ENCODE peak calls at places on chromosomes 5 and 9, in six cellular contexts. One of them, this sample, is unnamed.

GRCh38 chr5:141692919-141693848 is 11.2 kb upstream of the ARAP3 start:
- DNase-seq in stimulated activated CD4-positive, alpha-beta T cell treated with anti-CD3 and anti-CD28 coated beads, Interleukin-4, amount 100 ng/mL, for 1 hour: peak
- DNase-seq in aorta: no peak
- DNase-seq in HT-29: peak
- DNase-seq in activated CD4-positive, alpha-beta T cell treated with anti-CD3 and anti-CD28 coated beads, Interleukin-2, amount 50 U/mL, for 48 hours: peak
- DNase-seq in mucosa of descending colon: peak
- DNase-seq in this sample: no peak

GRCh38 chr9:75265525-75265972 is 177.2 kb downstream of the OSTF1 start:
- DNase-seq in stimulated activated CD4-positive, alpha-beta T cell treated with anti-CD3 and anti-CD28 coated beads, Interleukin-4, amount 100 ng/mL, for 1 hour: peak
- DNase-seq in aorta: no peak
- DNase-seq in HT-29: peak
- DNase-seq in activated CD4-positive, alpha-beta T cell treated with anti-CD3 and anti-CD28 coated beads, Interleukin-2, amount 50 U/mL, for 48 hours: peak
- DNase-seq in mucosa of descending colon: no peak
- DNase-seq in this sample: no peak

GRCh38 chr9:88530051-88530450 is 4.9 kb upstream of the NXNL2 start:
- DNase-seq in stimulated activated CD4-positive, alpha-beta T cell treated with anti-CD3 and anti-CD28 coated beads, Interleukin-4, amount 100 ng/mL, for 1 hour: no peak
- DNase-seq in aorta: no peak
- DNase-seq in HT-29: no peak
- DNase-seq in activated CD4-positive, alpha-beta T cell treated with anti-CD3 and anti-CD28 coated beads, Interleukin-2, amount 50 U/mL, for 48 hours: no peak
- DNase-seq in mucosa of descending colon: no peak
- DNase-seq in this sample: peak

GRCh38 chr5:87137280-87137679 is 130.4 kb upstream of the RASA1 start:
- DNase-seq in stimulated activated CD4-positive, alpha-beta T cell treated with anti-CD3 and anti-CD28 coated beads, Interleukin-4, amount 100 ng/mL, for 1 hour: no peak
- DNase-seq in aorta: peak
- DNase-seq in HT-29: no peak
- DNase-seq in activated CD4-positive, alpha-beta T cell treated with anti-CD3 and anti-CD28 coated beads, Interleukin-2, amount 50 U/mL, for 48 hours: no peak
- DNase-seq in mucosa of descending colon: no peak
- DNase-seq in this sample: no peak

GRCh38 chr5:133063965-133064364 is 12.2 kb downstream of the HSPA4 start:
- DNase-seq in stimulated activated CD4-positive, alpha-beta T cell treated with anti-CD3 and anti-CD28 coated beads, Interleukin-4, amount 100 ng/mL, for 1 hour: no peak
- DNase-seq in aorta: no peak
- DNase-seq in HT-29: no peak
- DNase-seq in activated CD4-positive, alpha-beta T cell treated with anti-CD3 and anti-CD28 coated beads, Interleukin-2, amount 50 U/mL, for 48 hours: no peak
- DNase-seq in mucosa of descending colon: no peak
- DNase-seq in this sample: no peak

GRCh38 chr5:145295236-145295635 is 539.9 kb downstream of the PRELID2 start:
- DNase-seq in stimulated activated CD4-positive, alpha-beta T cell treated with anti-CD3 and anti-CD28 coated beads, Interleukin-4, amount 100 ng/mL, for 1 hour: no peak
- DNase-seq in aorta: no peak
- DNase-seq in HT-29: no peak
- DNase-seq in activated CD4-positive, alpha-beta T cell treated with anti-CD3 and anti-CD28 coated beads, Interleukin-2, amount 50 U/mL, for 48 hours: no peak
- DNase-seq in mucosa of descending colon: no peak
- DNase-seq in this sample: no peak

GRCh38 chr5:133939668-133940067 is 28.8 kb downstream of the C5orf15 start:
- DNase-seq in stimulated activated CD4-positive, alpha-beta T cell treated with anti-CD3 and anti-CD28 coated beads, Interleukin-4, amount 100 ng/mL, for 1 hour: no peak
- DNase-seq in aorta: no peak
- DNase-seq in HT-29: no peak
- DNase-seq in activated CD4-positive, alpha-beta T cell treated with anti-CD3 and anti-CD28 coated beads, Interleukin-2, amount 50 U/mL, for 48 hours: no peak
- DNase-seq in mucosa of descending colon: no peak
- DNase-seq in this sample: no peak

GRCh38 chr5:103305829-103306228 is 47.3 kb downstream of the MACIR start:
- DNase-seq in stimulated activated CD4-positive, alpha-beta T cell treated with anti-CD3 and anti-CD28 coated beads, Interleukin-4, amount 100 ng/mL, for 1 hour: no peak
- DNase-seq in aorta: no peak
- DNase-seq in HT-29: no peak
- DNase-seq in activated CD4-positive, alpha-beta T cell treated with anti-CD3 and anti-CD28 coated beads, Interleukin-2, amount 50 U/mL, for 48 hours: no peak
- DNase-seq in mucosa of descending colon: no peak
- DNase-seq in this sample: no peak

GRCh38 chr9:613771-614347 is 227.6 kb upstream of the DMRT1 start:
- DNase-seq in stimulated activated CD4-positive, alpha-beta T cell treated with anti-CD3 and anti-CD28 coated beads, Interleukin-4, amount 100 ng/mL, for 1 hour: peak
- DNase-seq in aorta: peak
- DNase-seq in HT-29: peak
- DNase-seq in activated CD4-positive, alpha-beta T cell treated with anti-CD3 and anti-CD28 coated beads, Interleukin-2, amount 50 U/mL, for 48 hours: peak
- DNase-seq in mucosa of descending colon: peak
- DNase-seq in this sample: peak

GRCh38 chr9:93096131-93096802 is at the start of gene CARD19:
- DNase-seq in stimulated activated CD4-positive, alpha-beta T cell treated with anti-CD3 and anti-CD28 coated beads, Interleukin-4, amount 100 ng/mL, for 1 hour: peak
- DNase-seq in aorta: peak
- DNase-seq in HT-29: peak
- DNase-seq in activated CD4-positive, alpha-beta T cell treated with anti-CD3 and anti-CD28 coated beads, Interleukin-2, amount 50 U/mL, for 48 hours: peak
- DNase-seq in mucosa of descending colon: peak
- DNase-seq in this sample: no peak

GRCh38 chr9:114174876-114175771 is 19.8 kb downstream of the COL27A1 start:
- DNase-seq in stimulated activated CD4-positive, alpha-beta T cell treated with anti-CD3 and anti-CD28 coated beads, Interleukin-4, amount 100 ng/mL, for 1 hour: no peak
- DNase-seq in aorta: peak
- DNase-seq in HT-29: no peak
- DNase-seq in activated CD4-positive, alpha-beta T cell treated with anti-CD3 and anti-CD28 coated beads, Interleukin-2, amount 50 U/mL, for 48 hours: no peak
- DNase-seq in mucosa of descending colon: no peak
- DNase-seq in this sample: no peak

GRCh38 chr9:18238254-18238653 is 235.7 kb upstream of the ADAMTSL1 start:
- DNase-seq in stimulated activated CD4-positive, alpha-beta T cell treated with anti-CD3 and anti-CD28 coated beads, Interleukin-4, amount 100 ng/mL, for 1 hour: no peak
- DNase-seq in aorta: no peak
- DNase-seq in HT-29: peak
- DNase-seq in activated CD4-positive, alpha-beta T cell treated with anti-CD3 and anti-CD28 coated beads, Interleukin-2, amount 50 U/mL, for 48 hours: no peak
- DNase-seq in mucosa of descending colon: no peak
- DNase-seq in this sample: peak

GRCh38 chr5:63323926-63324325 is 638.3 kb downstream of the HTR1A start:
- DNase-seq in stimulated activated CD4-positive, alpha-beta T cell treated with anti-CD3 and anti-CD28 coated beads, Interleukin-4, amount 100 ng/mL, for 1 hour: no peak
- DNase-seq in aorta: no peak
- DNase-seq in HT-29: no peak
- DNase-seq in activated CD4-positive, alpha-beta T cell treated with anti-CD3 and anti-CD28 coated beads, Interleukin-2, amount 50 U/mL, for 48 hours: no peak
- DNase-seq in mucosa of descending colon: no peak
- DNase-seq in this sample: no peak

GRCh38 chr5:172104801-172105701 is 83.0 kb downstream of the STK10 start:
- DNase-seq in stimulated activated CD4-positive, alpha-beta T cell treated with anti-CD3 and anti-CD28 coated beads, Interleukin-4, amount 100 ng/mL, for 1 hour: no peak
- DNase-seq in aorta: no peak
- DNase-seq in HT-29: no peak
- DNase-seq in activated CD4-positive, alpha-beta T cell treated with anti-CD3 and anti-CD28 coated beads, Interleukin-2, amount 50 U/mL, for 48 hours: no peak
- DNase-seq in mucosa of descending colon: no peak
- DNase-seq in this sample: no peak

GRCh38 chr5:1651971-1652872 is 128.5 kb upstream of the LPCAT1 start:
- DNase-seq in stimulated activated CD4-positive, alpha-beta T cell treated with anti-CD3 and anti-CD28 coated beads, Interleukin-4, amount 100 ng/mL, for 1 hour: no peak
- DNase-seq in aorta: no peak
- DNase-seq in HT-29: no peak
- DNase-seq in activated CD4-positive, alpha-beta T cell treated with anti-CD3 and anti-CD28 coated beads, Interleukin-2, amount 50 U/mL, for 48 hours: no peak
- DNase-seq in mucosa of descending colon: no peak
- DNase-seq in this sample: no peak

GRCh38 chr5:126898223-126898622 is 121.3 kb downstream of the LMNB1 start:
- DNase-seq in stimulated activated CD4-positive, alpha-beta T cell treated with anti-CD3 and anti-CD28 coated beads, Interleukin-4, amount 100 ng/mL, for 1 hour: no peak
- DNase-seq in aorta: no peak
- DNase-seq in HT-29: no peak
- DNase-seq in activated CD4-positive, alpha-beta T cell treated with anti-CD3 and anti-CD28 coated beads, Interleukin-2, amount 50 U/mL, for 48 hours: no peak
- DNase-seq in mucosa of descending colon: no peak
- DNase-seq in this sample: no peak

GRCh38 chr9:114571391-114571790 is 16.2 kb upstream of the ATP6V1G1 start:
- DNase-seq in stimulated activated CD4-positive, alpha-beta T cell treated with anti-CD3 and anti-CD28 coated beads, Interleukin-4, amount 100 ng/mL, for 1 hour: no peak
- DNase-seq in aorta: no peak
- DNase-seq in HT-29: no peak
- DNase-seq in activated CD4-positive, alpha-beta T cell treated with anti-CD3 and anti-CD28 coated beads, Interleukin-2, amount 50 U/mL, for 48 hours: no peak
- DNase-seq in mucosa of descending colon: no peak
- DNase-seq in this sample: no peak

GRCh38 chr9:31837211-31837610 is 547.2 kb upstream of the ACO1 start:
- DNase-seq in stimulated activated CD4-positive, alpha-beta T cell treated with anti-CD3 and anti-CD28 coated beads, Interleukin-4, amount 100 ng/mL, for 1 hour: no peak
- DNase-seq in aorta: no peak
- DNase-seq in HT-29: no peak
- DNase-seq in activated CD4-positive, alpha-beta T cell treated with anti-CD3 and anti-CD28 coated beads, Interleukin-2, amount 50 U/mL, for 48 hours: no peak
- DNase-seq in mucosa of descending colon: no peak
- DNase-seq in this sample: no peak

GRCh38 chr9:89426389-89426961 is 71.4 kb downstream of the SEMA4D start:
- DNase-seq in stimulated activated CD4-positive, alpha-beta T cell treated with anti-CD3 and anti-CD28 coated beads, Interleukin-4, amount 100 ng/mL, for 1 hour: no peak
- DNase-seq in aorta: peak
- DNase-seq in HT-29: no peak
- DNase-seq in activated CD4-positive, alpha-beta T cell treated with anti-CD3 and anti-CD28 coated beads, Interleukin-2, amount 50 U/mL, for 48 hours: no peak
- DNase-seq in mucosa of descending colon: peak
- DNase-seq in this sample: no peak

This sample was measured in kidney epithelial cell.